ENCODE peak calls at places on chromosomes 16 and 17, in nine cellular contexts. One of them, this sample, is unnamed.

GRCh38 chr16:57627184-57627871 is 1.1 kb upstream of the ADGRG1 start:
- DNase-seq in adrenal gland: no peak
- DNase-seq in left ventricle myocardium inferior: no peak
- DNase-seq in tibial artery: no peak
- DNase-seq in Peyer's patch: no peak
- DNase-seq in PC-9: peak
- DNase-seq in pancreas: no peak
- DNase-seq in A549: peak
- DNase-seq in sigmoid colon: no peak
- DNase-seq in this sample: no peak

GRCh38 chr17:61381537-61381936 is 18.1 kb upstream of the TBX2 start:
- DNase-seq in adrenal gland: no peak
- DNase-seq in left ventricle myocardium inferior: no peak
- DNase-seq in tibial artery: no peak
- DNase-seq in Peyer's patch: no peak
- DNase-seq in PC-9: no peak
- DNase-seq in pancreas: no peak
- DNase-seq in A549: no peak
- DNase-seq in sigmoid colon: no peak
- DNase-seq in this sample: no peak

GRCh38 chr17:66633322-66633965 is 201.5 kb upstream of the CACNG5 start:
- DNase-seq in adrenal gland: no peak
- DNase-seq in left ventricle myocardium inferior: no peak
- DNase-seq in tibial artery: no peak
- DNase-seq in Peyer's patch: no peak
- DNase-seq in PC-9: no peak
- DNase-seq in pancreas: no peak
- DNase-seq in A549: no peak
- DNase-seq in sigmoid colon: no peak
- DNase-seq in this sample: peak

GRCh38 chr17:69250641-69251040 is 22.0 kb upstream of the ABCA10 start:
- DNase-seq in adrenal gland: no peak
- DNase-seq in left ventricle myocardium inferior: no peak
- DNase-seq in tibial artery: no peak
- DNase-seq in Peyer's patch: no peak
- DNase-seq in PC-9: no peak
- DNase-seq in pancreas: no peak
- DNase-seq in A549: no peak
- DNase-seq in sigmoid colon: no peak
- DNase-seq in this sample: no peak

GRCh38 chr16:19167710-19168172 is 299 bp upstream of the SYT17 start:
- DNase-seq in adrenal gland: peak
- DNase-seq in left ventricle myocardium inferior: peak
- DNase-seq in tibial artery: peak
- DNase-seq in Peyer's patch: peak
- DNase-seq in PC-9: peak
- DNase-seq in pancreas: peak
- DNase-seq in A549: peak
- DNase-seq in sigmoid colon: no peak
- DNase-seq in this sample: no peak

GRCh38 chr16:12314786-12315185 is 338.3 kb downstream of the SNX29 start:
- DNase-seq in adrenal gland: no peak
- DNase-seq in left ventricle myocardium inferior: no peak
- DNase-seq in tibial artery: no peak
- DNase-seq in Peyer's patch: no peak
- DNase-seq in PC-9: no peak
- DNase-seq in pancreas: no peak
- DNase-seq in A549: no peak
- DNase-seq in sigmoid colon: no peak
- DNase-seq in this sample: no peak

GRCh38 chr17:83067071-83067717 is 12.2 kb upstream of the METRNL start:
- DNase-seq in adrenal gland: peak
- DNase-seq in left ventricle myocardium inferior: peak
- DNase-seq in tibial artery: peak
- DNase-seq in Peyer's patch: no peak
- DNase-seq in PC-9: no peak
- DNase-seq in pancreas: no peak
- DNase-seq in A549: no peak
- DNase-seq in sigmoid colon: peak
- DNase-seq in this sample: no peak

GRCh38 chr17:82449883-82450356 is 632 bp downstream of the CYBC1 start:
- DNase-seq in adrenal gland: no peak
- DNase-seq in left ventricle myocardium inferior: no peak
- DNase-seq in tibial artery: no peak
- DNase-seq in Peyer's patch: peak
- DNase-seq in PC-9: no peak
- DNase-seq in pancreas: no peak
- DNase-seq in A549: no peak
- DNase-seq in sigmoid colon: no peak
- DNase-seq in this sample: peak

GRCh38 chr16:85627835-85628556 is 14.9 kb downstream of the GSE1 start:
- DNase-seq in adrenal gland: no peak
- DNase-seq in left ventricle myocardium inferior: peak
- DNase-seq in tibial artery: no peak
- DNase-seq in Peyer's patch: no peak
- DNase-seq in PC-9: no peak
- DNase-seq in pancreas: no peak
- DNase-seq in A549: no peak
- DNase-seq in sigmoid colon: no peak
- DNase-seq in this sample: no peak

GRCh38 chr16:89922477-89922883 is 662 bp upstream of the TUBB3 start:
- DNase-seq in adrenal gland: peak
- DNase-seq in left ventricle myocardium inferior: peak
- DNase-seq in tibial artery: peak
- DNase-seq in Peyer's patch: peak
- DNase-seq in PC-9: peak
- DNase-seq in pancreas: no peak
- DNase-seq in A549: peak
- DNase-seq in sigmoid colon: peak
- DNase-seq in this sample: no peak

GRCh38 chr17:2695961-2696760 is 15.4 kb downstream of the CLUH start:
- DNase-seq in adrenal gland: no peak
- DNase-seq in left ventricle myocardium inferior: no peak
- DNase-seq in tibial artery: peak
- DNase-seq in Peyer's patch: no peak
- DNase-seq in PC-9: no peak
- DNase-seq in pancreas: no peak
- DNase-seq in A549: no peak
- DNase-seq in sigmoid colon: peak
- DNase-seq in this sample: no peak

GRCh38 chr16:30930160-30930571 is 6.8 kb downstream of the FBXL19 start:
- DNase-seq in adrenal gland: no peak
- DNase-seq in left ventricle myocardium inferior: no peak
- DNase-seq in tibial artery: no peak
- DNase-seq in Peyer's patch: no peak
- DNase-seq in PC-9: no peak
- DNase-seq in pancreas: no peak
- DNase-seq in A549: no peak
- DNase-seq in sigmoid colon: no peak
- DNase-seq in this sample: no peak
- H3K27ac ChIP-seq in adrenal gland: no peak
- H3K27ac ChIP-seq in left ventricle myocardium inferior: peak
- H3K27ac ChIP-seq in tibial artery: no peak
- H3K27ac ChIP-seq in Peyer's patch: no peak
- H3K27ac ChIP-seq in PC-9: no peak
- H3K27ac ChIP-seq in pancreas: no peak
- H3K27ac ChIP-seq in A549: no peak
- H3K27ac ChIP-seq in sigmoid colon: no peak
- H3K27ac ChIP-seq in this sample: no peak

GRCh38 chr16:86844691-86845090 is 266.3 kb downstream of the FOXL1 start:
- DNase-seq in adrenal gland: no peak
- DNase-seq in left ventricle myocardium inferior: no peak
- DNase-seq in tibial artery: no peak
- DNase-seq in Peyer's patch: no peak
- DNase-seq in PC-9: no peak
- DNase-seq in pancreas: no peak
- DNase-seq in A549: no peak
- DNase-seq in sigmoid colon: no peak
- DNase-seq in this sample: no peak

GRCh38 chr16:86848821-86849220 is 270.5 kb downstream of the FOXL1 start:
- DNase-seq in adrenal gland: no peak
- DNase-seq in left ventricle myocardium inferior: no peak
- DNase-seq in tibial artery: no peak
- DNase-seq in Peyer's patch: no peak
- DNase-seq in PC-9: no peak
- DNase-seq in pancreas: no peak
- DNase-seq in A549: no peak
- DNase-seq in sigmoid colon: no peak
- DNase-seq in this sample: no peak

GRCh38 chr16:86846136-86846535 is 267.8 kb downstream of the FOXL1 start:
- DNase-seq in adrenal gland: no peak
- DNase-seq in left ventricle myocardium inferior: no peak
- DNase-seq in tibial artery: no peak
- DNase-seq in Peyer's patch: no peak
- DNase-seq in PC-9: no peak
- DNase-seq in pancreas: no peak
- DNase-seq in A549: no peak
- DNase-seq in sigmoid colon: no peak
- DNase-seq in this sample: no peak

DNA sequence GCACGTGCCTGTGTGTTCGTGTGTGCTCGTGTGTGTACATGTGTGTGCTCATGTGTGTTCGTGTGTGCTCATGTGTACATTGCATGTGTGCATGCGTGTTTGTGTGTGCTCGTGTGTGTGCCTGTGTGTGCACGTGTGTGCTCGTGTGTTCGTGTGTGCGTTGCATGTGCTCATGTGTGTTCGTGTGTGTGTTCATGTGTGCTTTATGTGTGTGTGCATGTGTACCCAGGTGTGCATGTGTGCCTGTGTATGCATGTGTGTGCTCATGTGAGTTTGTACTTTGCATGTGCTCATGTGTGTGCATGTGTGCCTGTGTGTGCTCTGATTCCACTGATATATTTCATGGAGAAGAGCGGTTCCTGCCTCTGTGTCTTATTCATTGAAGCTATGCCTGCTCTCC is 265.5 kb downstream of the FOXL1 start:
- DNase-seq in adrenal gland: no peak
- DNase-seq in left ventricle myocardium inferior: no peak
- DNase-seq in tibial artery: no peak
- DNase-seq in Peyer's patch: no peak
- DNase-seq in PC-9: no peak
- DNase-seq in pancreas: no peak
- DNase-seq in A549: no peak
- DNase-seq in sigmoid colon: no peak
- DNase-seq in this sample: no peak
- H3K27ac ChIP-seq in adrenal gland: no peak
- H3K27ac ChIP-seq in left ventricle myocardium inferior: no peak
- H3K27ac ChIP-seq in tibial artery: no peak
- H3K27ac ChIP-seq in Peyer's patch: no peak
- H3K27ac ChIP-seq in PC-9: no peak
- H3K27ac ChIP-seq in pancreas: no peak
- H3K27ac ChIP-seq in A549: no peak
- H3K27ac ChIP-seq in sigmoid colon: no peak
- H3K27ac ChIP-seq in this sample: no peak

GRCh38 chr17:28712705-28713415 is 1.2 kb upstream of the PROCA1 start:
- DNase-seq in adrenal gland: no peak
- DNase-seq in left ventricle myocardium inferior: no peak
- DNase-seq in tibial artery: no peak
- DNase-seq in Peyer's patch: no peak
- DNase-seq in PC-9: no peak
- DNase-seq in pancreas: no peak
- DNase-seq in A549: no peak
- DNase-seq in sigmoid colon: no peak
- DNase-seq in this sample: no peak
- H3K27ac ChIP-seq in adrenal gland: no peak
- H3K27ac ChIP-seq in left ventricle myocardium inferior: peak
- H3K27ac ChIP-seq in tibial artery: no peak
- H3K27ac ChIP-seq in Peyer's patch: no peak
- H3K27ac ChIP-seq in PC-9: no peak
- H3K27ac ChIP-seq in pancreas: no peak
- H3K27ac ChIP-seq in A549: no peak
- H3K27ac ChIP-seq in sigmoid colon: no peak
- H3K27ac ChIP-seq in this sample: peak

GRCh38 chr17:38456031-38456815 is 28.0 kb downstream of the ARHGAP23 start:
- DNase-seq in adrenal gland: no peak
- DNase-seq in left ventricle myocardium inferior: no peak
- DNase-seq in tibial artery: no peak
- DNase-seq in Peyer's patch: no peak
- DNase-seq in PC-9: no peak
- DNase-seq in pancreas: no peak
- DNase-seq in A549: peak
- DNase-seq in sigmoid colon: no peak
- DNase-seq in this sample: no peak
- H3K27ac ChIP-seq in adrenal gland: no peak
- H3K27ac ChIP-seq in left ventricle myocardium inferior: peak
- H3K27ac ChIP-seq in tibial artery: peak
- H3K27ac ChIP-seq in Peyer's patch: no peak
- H3K27ac ChIP-seq in PC-9: no peak
- H3K27ac ChIP-seq in pancreas: no peak
- H3K27ac ChIP-seq in A549: peak
- H3K27ac ChIP-seq in sigmoid colon: peak
- H3K27ac ChIP-seq in this sample: no peak

GRCh38 chr17:30323895-30324319 is 9.9 kb downstream of the TMIGD1 start:
- DNase-seq in adrenal gland: peak
- DNase-seq in left ventricle myocardium inferior: no peak
- DNase-seq in tibial artery: no peak
- DNase-seq in Peyer's patch: peak
- DNase-seq in PC-9: peak
- DNase-seq in pancreas: no peak
- DNase-seq in A549: no peak
- DNase-seq in sigmoid colon: no peak
- DNase-seq in this sample: peak
- H3K27ac ChIP-seq in adrenal gland: no peak
- H3K27ac ChIP-seq in left ventricle myocardium inferior: no peak
- H3K27ac ChIP-seq in tibial artery: no peak
- H3K27ac ChIP-seq in Peyer's patch: no peak
- H3K27ac ChIP-seq in PC-9: peak
- H3K27ac ChIP-seq in pancreas: no peak
- H3K27ac ChIP-seq in A549: peak
- H3K27ac ChIP-seq in sigmoid colon: no peak
- H3K27ac ChIP-seq in this sample: peak

GRCh38 chr17:47684025-47684424 is 9.9 kb upstream of the TBKBP1 start:
- DNase-seq in adrenal gland: no peak
- DNase-seq in left ventricle myocardium inferior: no peak
- DNase-seq in tibial artery: no peak
- DNase-seq in Peyer's patch: no peak
- DNase-seq in PC-9: no peak
- DNase-seq in pancreas: no peak
- DNase-seq in A549: no peak
- DNase-seq in sigmoid colon: no peak
- DNase-seq in this sample: no peak

GRCh38 chr17:47685556-47686275 is 8.2 kb upstream of the TBKBP1 start:
- DNase-seq in adrenal gland: no peak
- DNase-seq in left ventricle myocardium inferior: no peak
- DNase-seq in tibial artery: no peak
- DNase-seq in Peyer's patch: no peak
- DNase-seq in PC-9: peak
- DNase-seq in pancreas: no peak
- DNase-seq in A549: no peak
- DNase-seq in sigmoid colon: no peak
- DNase-seq in this sample: no peak

GRCh38 chr17:47686661-47687327 is 7.2 kb upstream of the TBKBP1 start:
- DNase-seq in adrenal gland: peak
- DNase-seq in left ventricle myocardium inferior: no peak
- DNase-seq in tibial artery: no peak
- DNase-seq in Peyer's patch: no peak
- DNase-seq in PC-9: no peak
- DNase-seq in pancreas: no peak
- DNase-seq in A549: no peak
- DNase-seq in sigmoid colon: no peak
- DNase-seq in this sample: no peak

GRCh38 chr17:47686276-47686635 is 7.7 kb upstream of the TBKBP1 start:
- DNase-seq in adrenal gland: no peak
- DNase-seq in left ventricle myocardium inferior: no peak
- DNase-seq in tibial artery: no peak
- DNase-seq in Peyer's patch: no peak
- DNase-seq in PC-9: peak
- DNase-seq in pancreas: no peak
- DNase-seq in A549: no peak
- DNase-seq in sigmoid colon: no peak
- DNase-seq in this sample: no peak

GRCh38 chr17:47684535-47685193 is 9.3 kb upstream of the TBKBP1 start:
- DNase-seq in adrenal gland: no peak
- DNase-seq in left ventricle myocardium inferior: no peak
- DNase-seq in tibial artery: no peak
- DNase-seq in Peyer's patch: no peak
- DNase-seq in PC-9: no peak
- DNase-seq in pancreas: no peak
- DNase-seq in A549: no peak
- DNase-seq in sigmoid colon: no peak
- DNase-seq in this sample: no peak
- H3K27ac ChIP-seq in adrenal gland: no peak
- H3K27ac ChIP-seq in left ventricle myocardium inferior: no peak
- H3K27ac ChIP-seq in tibial artery: no peak
- H3K27ac ChIP-seq in Peyer's patch: no peak
- H3K27ac ChIP-seq in PC-9: peak
- H3K27ac ChIP-seq in pancreas: no peak
- H3K27ac ChIP-seq in A549: no peak
- H3K27ac ChIP-seq in sigmoid colon: no peak
- H3K27ac ChIP-seq in this sample: no peak